ENCODE peak calls at places on chromosomes 5 and 9, in seven cellular contexts. One of them, this sample, is unnamed.

GRCh38 chr9:96859461-96860198 is 5.3 kb upstream of the ZNF782 start:
- DNase-seq in pancreas: no peak
- DNase-seq in PC-3: peak
- DNase-seq in brain microvascular endothelial cell: peak
- DNase-seq in tibial nerve: no peak
- DNase-seq in RWPE1: peak
- DNase-seq in CD8-positive, alpha-beta T cell: no peak
- DNase-seq in this sample: peak

GRCh38 chr9:10366171-10366779 is 246.5 kb downstream of the PTPRD start:
- DNase-seq in pancreas: no peak
- DNase-seq in PC-3: peak
- DNase-seq in brain microvascular endothelial cell: peak
- DNase-seq in tibial nerve: peak
- DNase-seq in RWPE1: peak
- DNase-seq in CD8-positive, alpha-beta T cell: no peak
- DNase-seq in this sample: peak

GRCh38 chr9:105344283-105344682 is 99.8 kb downstream of the SLC44A1 start:
- DNase-seq in pancreas: no peak
- DNase-seq in PC-3: no peak
- DNase-seq in brain microvascular endothelial cell: no peak
- DNase-seq in tibial nerve: no peak
- DNase-seq in RWPE1: no peak
- DNase-seq in CD8-positive, alpha-beta T cell: no peak
- DNase-seq in this sample: no peak

GRCh38 chr9:134044944-134045343 is 19.7 kb downstream of the BRD3OS start:
- DNase-seq in pancreas: no peak
- DNase-seq in PC-3: no peak
- DNase-seq in brain microvascular endothelial cell: no peak
- DNase-seq in tibial nerve: no peak
- DNase-seq in RWPE1: no peak
- DNase-seq in CD8-positive, alpha-beta T cell: no peak
- DNase-seq in this sample: no peak

GRCh38 chr5:104187656-104188055 is 625.1 kb upstream of the NUDT12 start:
- DNase-seq in pancreas: no peak
- DNase-seq in PC-3: no peak
- DNase-seq in brain microvascular endothelial cell: no peak
- DNase-seq in tibial nerve: no peak
- DNase-seq in RWPE1: no peak
- DNase-seq in CD8-positive, alpha-beta T cell: no peak
- DNase-seq in this sample: no peak

GRCh38 chr5:171442287-171443042 is 23.0 kb downstream of the FGF18 start:
- DNase-seq in pancreas: no peak
- DNase-seq in PC-3: no peak
- DNase-seq in brain microvascular endothelial cell: peak
- DNase-seq in tibial nerve: no peak
- DNase-seq in RWPE1: no peak
- DNase-seq in CD8-positive, alpha-beta T cell: no peak
- DNase-seq in this sample: no peak

GRCh38 chr9:5264219-5264595 is 33.0 kb downstream of the INSL4 start:
- DNase-seq in pancreas: no peak
- DNase-seq in PC-3: no peak
- DNase-seq in brain microvascular endothelial cell: no peak
- DNase-seq in tibial nerve: no peak
- DNase-seq in RWPE1: no peak
- DNase-seq in CD8-positive, alpha-beta T cell: no peak
- DNase-seq in this sample: no peak

GRCh38 chr5:149135536-149136201 is 5.6 kb upstream of the ABLIM3 start:
- DNase-seq in pancreas: no peak
- DNase-seq in PC-3: peak
- DNase-seq in brain microvascular endothelial cell: peak
- DNase-seq in tibial nerve: no peak
- DNase-seq in RWPE1: no peak
- DNase-seq in CD8-positive, alpha-beta T cell: no peak
- DNase-seq in this sample: peak

GRCh38 chr5:113606298-113607134 is 93.0 kb downstream of the YTHDC2 start:
- DNase-seq in pancreas: no peak
- DNase-seq in PC-3: peak
- DNase-seq in brain microvascular endothelial cell: peak
- DNase-seq in tibial nerve: peak
- DNase-seq in RWPE1: peak
- DNase-seq in CD8-positive, alpha-beta T cell: peak
- DNase-seq in this sample: peak

GRCh38 chr5:83589786-83590185 is 118.2 kb downstream of the VCAN start:
- DNase-seq in pancreas: no peak
- DNase-seq in PC-3: no peak
- DNase-seq in brain microvascular endothelial cell: no peak
- DNase-seq in tibial nerve: no peak
- DNase-seq in RWPE1: no peak
- DNase-seq in CD8-positive, alpha-beta T cell: no peak
- DNase-seq in this sample: peak

GRCh38 chr9:18368206-18368605 is 105.7 kb upstream of the ADAMTSL1 start:
- DNase-seq in pancreas: no peak
- DNase-seq in PC-3: no peak
- DNase-seq in brain microvascular endothelial cell: no peak
- DNase-seq in tibial nerve: no peak
- DNase-seq in RWPE1: no peak
- DNase-seq in CD8-positive, alpha-beta T cell: no peak
- DNase-seq in this sample: no peak

GRCh38 chr9:135474915-135475314 is 4.7 kb upstream of the PPP1R26 start:
- DNase-seq in pancreas: no peak
- DNase-seq in PC-3: no peak
- DNase-seq in brain microvascular endothelial cell: no peak
- DNase-seq in tibial nerve: no peak
- DNase-seq in RWPE1: peak
- DNase-seq in CD8-positive, alpha-beta T cell: no peak
- DNase-seq in this sample: no peak

GRCh38 chr9:73038613-73039012 is 85.8 kb upstream of the ALDH1A1 start:
- DNase-seq in pancreas: no peak
- DNase-seq in PC-3: no peak
- DNase-seq in brain microvascular endothelial cell: no peak
- DNase-seq in tibial nerve: peak
- DNase-seq in RWPE1: no peak
- DNase-seq in CD8-positive, alpha-beta T cell: no peak
- DNase-seq in this sample: no peak

GRCh38 chr9:70479880-70480291 is 65.4 kb upstream of the KLF9 start:
- DNase-seq in pancreas: no peak
- DNase-seq in PC-3: no peak
- DNase-seq in brain microvascular endothelial cell: peak
- DNase-seq in tibial nerve: no peak
- DNase-seq in RWPE1: peak
- DNase-seq in CD8-positive, alpha-beta T cell: no peak
- DNase-seq in this sample: peak

GRCh38 chr9:33393581-33393980 is 8.8 kb downstream of the AQP7 start:
- DNase-seq in pancreas: no peak
- DNase-seq in PC-3: no peak
- DNase-seq in brain microvascular endothelial cell: no peak
- DNase-seq in tibial nerve: no peak
- DNase-seq in RWPE1: no peak
- DNase-seq in CD8-positive, alpha-beta T cell: no peak
- DNase-seq in this sample: no peak

GRCh38 chr5:126031989-126032716 is 391.1 kb upstream of the GRAMD2B start:
- DNase-seq in pancreas: no peak
- DNase-seq in PC-3: peak
- DNase-seq in brain microvascular endothelial cell: peak
- DNase-seq in tibial nerve: peak
- DNase-seq in RWPE1: no peak
- DNase-seq in CD8-positive, alpha-beta T cell: no peak
- DNase-seq in this sample: no peak

GRCh38 chr5:79258801-79259200 is 22.9 kb downstream of the JMY start:
- DNase-seq in pancreas: no peak
- DNase-seq in PC-3: no peak
- DNase-seq in brain microvascular endothelial cell: no peak
- DNase-seq in tibial nerve: no peak
- DNase-seq in RWPE1: no peak
- DNase-seq in CD8-positive, alpha-beta T cell: no peak
- DNase-seq in this sample: no peak

GRCh38 chr9:71058660-71059059 is 62.8 kb downstream of the TRPM3 start:
- DNase-seq in pancreas: no peak
- DNase-seq in PC-3: no peak
- DNase-seq in brain microvascular endothelial cell: no peak
- DNase-seq in tibial nerve: no peak
- DNase-seq in RWPE1: no peak
- DNase-seq in CD8-positive, alpha-beta T cell: no peak
- DNase-seq in this sample: no peak

GRCh38 chr9:87067426-87067825 is 120.1 kb upstream of the GAS1 start:
- DNase-seq in pancreas: no peak
- DNase-seq in PC-3: no peak
- DNase-seq in brain microvascular endothelial cell: no peak
- DNase-seq in tibial nerve: no peak
- DNase-seq in RWPE1: no peak
- DNase-seq in CD8-positive, alpha-beta T cell: no peak
- DNase-seq in this sample: no peak

GRCh38 chr5:151601376-151601775 is 10.2 kb upstream of the FAT2 start:
- DNase-seq in pancreas: no peak
- DNase-seq in PC-3: no peak
- DNase-seq in brain microvascular endothelial cell: no peak
- DNase-seq in tibial nerve: no peak
- DNase-seq in RWPE1: no peak
- DNase-seq in CD8-positive, alpha-beta T cell: no peak
- DNase-seq in this sample: no peak

GRCh38 chr5:39209924-39210323 is 9.4 kb downstream of the FYB1 start:
- DNase-seq in pancreas: no peak
- DNase-seq in PC-3: no peak
- DNase-seq in brain microvascular endothelial cell: no peak
- DNase-seq in tibial nerve: no peak
- DNase-seq in RWPE1: no peak
- DNase-seq in CD8-positive, alpha-beta T cell: peak
- DNase-seq in this sample: no peak

GRCh38 chr9:109817146-109817845 is 37.3 kb downstream of the PALM2AKAP2 start:
- DNase-seq in pancreas: no peak
- DNase-seq in PC-3: peak
- DNase-seq in brain microvascular endothelial cell: peak
- DNase-seq in tibial nerve: no peak
- DNase-seq in RWPE1: peak
- DNase-seq in CD8-positive, alpha-beta T cell: no peak
- DNase-seq in this sample: peak

GRCh38 chr9:1233568-1233967 is 183.4 kb downstream of the DMRT2 start:
- DNase-seq in pancreas: no peak
- DNase-seq in PC-3: no peak
- DNase-seq in brain microvascular endothelial cell: no peak
- DNase-seq in tibial nerve: peak
- DNase-seq in RWPE1: no peak
- DNase-seq in CD8-positive, alpha-beta T cell: no peak
- DNase-seq in this sample: no peak

GRCh38 chr9:1235650-1236401 is 185.7 kb downstream of the DMRT2 start:
- DNase-seq in pancreas: no peak
- DNase-seq in PC-3: no peak
- DNase-seq in brain microvascular endothelial cell: no peak
- DNase-seq in tibial nerve: no peak
- DNase-seq in RWPE1: no peak
- DNase-seq in CD8-positive, alpha-beta T cell: no peak
- DNase-seq in this sample: no peak

DNA sequence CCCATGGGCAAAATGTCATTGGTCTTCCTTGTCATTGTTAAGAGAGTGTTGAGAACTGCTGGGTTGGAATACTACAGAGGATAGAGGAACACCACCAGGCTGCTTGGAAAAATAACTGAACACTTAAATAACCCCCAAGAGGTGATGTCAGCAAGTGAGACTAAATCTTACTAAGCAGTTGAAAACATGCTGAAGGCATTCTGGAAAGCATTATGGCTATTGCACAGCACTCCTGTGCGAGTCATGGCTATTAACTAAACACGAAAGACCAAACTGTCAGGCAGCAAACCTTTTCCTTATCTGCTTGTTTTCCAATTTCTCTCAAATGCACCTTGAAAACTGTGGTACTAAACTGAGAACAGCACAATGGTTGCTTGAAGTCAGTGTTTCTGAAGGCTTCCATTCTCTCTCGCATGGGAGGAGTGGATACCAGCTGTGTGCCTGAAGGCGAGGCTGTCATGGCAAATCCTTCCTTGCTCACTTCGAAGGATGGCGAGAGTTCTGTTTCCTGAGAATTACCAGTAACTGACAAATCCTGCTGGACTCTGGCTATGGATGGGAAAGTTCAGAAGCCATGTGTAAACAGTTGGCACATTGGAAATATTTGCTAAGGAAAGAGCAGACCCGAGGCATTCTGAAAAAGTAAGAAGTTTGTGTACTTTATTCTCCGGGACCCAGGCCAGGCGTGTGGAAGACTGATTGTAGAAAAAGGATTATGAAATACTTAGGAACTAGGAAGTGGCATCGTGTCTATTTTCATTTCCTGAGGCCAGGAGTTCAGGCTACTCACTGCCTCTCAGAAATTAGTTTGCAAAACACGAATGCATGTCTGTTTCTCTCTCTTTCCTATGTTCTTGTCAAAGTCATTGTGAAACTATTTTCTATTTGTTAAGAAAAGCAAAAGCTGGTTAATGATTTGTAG is 182.1 kb downstream of the DMRT2 start:
- DNase-seq in pancreas: no peak
- DNase-seq in PC-3: peak
- DNase-seq in brain microvascular endothelial cell: peak
- DNase-seq in tibial nerve: peak
- DNase-seq in RWPE1: peak
- DNase-seq in CD8-positive, alpha-beta T cell: no peak
- DNase-seq in this sample: peak
- H3K27ac ChIP-seq in pancreas: no peak
- H3K27ac ChIP-seq in PC-3: peak
- H3K27ac ChIP-seq in brain microvascular endothelial cell: peak
- H3K27ac ChIP-seq in tibial nerve: peak
- H3K27ac ChIP-seq in RWPE1: peak
- H3K27ac ChIP-seq in CD8-positive, alpha-beta T cell: no peak
- H3K27ac ChIP-seq in this sample: no peak

GRCh38 chr9:74147906-74148305 is 349.2 kb upstream of the RORB start:
- DNase-seq in pancreas: no peak
- DNase-seq in PC-3: no peak
- DNase-seq in brain microvascular endothelial cell: no peak
- DNase-seq in tibial nerve: no peak
- DNase-seq in RWPE1: no peak
- DNase-seq in CD8-positive, alpha-beta T cell: no peak
- DNase-seq in this sample: peak
- TF ChIP-seq CTCF in pancreas: no peak
- TF ChIP-seq CTCF in PC-3: no peak
- TF ChIP-seq CTCF in brain microvascular endothelial cell: no peak
- TF ChIP-seq CTCF in tibial nerve: no peak
- TF ChIP-seq CTCF in RWPE1: no peak
- TF ChIP-seq CTCF in CD8-positive, alpha-beta T cell: no peak
- TF ChIP-seq CTCF in this sample: no peak

DNA sequence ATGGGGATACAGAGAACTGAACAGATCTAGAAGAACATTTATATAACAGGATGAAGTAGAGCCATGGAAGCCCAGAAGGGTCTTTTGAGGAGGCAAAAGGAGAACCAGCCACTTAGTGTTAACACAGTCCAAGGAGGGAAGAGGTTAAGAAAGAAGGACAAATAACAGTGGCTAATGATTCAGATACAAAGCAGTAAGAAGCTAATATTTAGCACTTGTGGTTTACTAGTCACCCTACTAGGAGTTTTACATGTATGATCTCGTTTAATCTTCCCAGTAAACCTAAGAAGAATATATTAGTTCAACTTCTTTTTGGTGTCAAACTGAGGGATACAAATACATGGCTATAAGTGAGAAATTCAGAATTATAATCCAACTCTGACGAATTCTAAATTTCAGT is 7.7 kb downstream of the FBXO4 start:
- DNase-seq in pancreas: no peak
- DNase-seq in PC-3: no peak
- DNase-seq in brain microvascular endothelial cell: no peak
- DNase-seq in tibial nerve: no peak
- DNase-seq in RWPE1: no peak
- DNase-seq in CD8-positive, alpha-beta T cell: no peak
- DNase-seq in this sample: peak
- H3K27ac ChIP-seq in pancreas: no peak
- H3K27ac ChIP-seq in PC-3: no peak
- H3K27ac ChIP-seq in brain microvascular endothelial cell: no peak
- H3K27ac ChIP-seq in tibial nerve: no peak
- H3K27ac ChIP-seq in RWPE1: no peak
- H3K27ac ChIP-seq in CD8-positive, alpha-beta T cell: no peak
- H3K27ac ChIP-seq in this sample: no peak

GRCh38 chr5:140694276-140694675 is 3.0 kb downstream of the HARS2 start:
- DNase-seq in pancreas: no peak
- DNase-seq in PC-3: no peak
- DNase-seq in brain microvascular endothelial cell: no peak
- DNase-seq in tibial nerve: no peak
- DNase-seq in RWPE1: no peak
- DNase-seq in CD8-positive, alpha-beta T cell: no peak
- DNase-seq in this sample: no peak
- TF ChIP-seq CTCF in pancreas: no peak
- TF ChIP-seq CTCF in PC-3: no peak
- TF ChIP-seq CTCF in brain microvascular endothelial cell: no peak
- TF ChIP-seq CTCF in tibial nerve: no peak
- TF ChIP-seq CTCF in RWPE1: no peak
- TF ChIP-seq CTCF in CD8-positive, alpha-beta T cell: no peak
- TF ChIP-seq CTCF in this sample: no peak